ENCODE peak calls at places on chromosomes 13 and 19, in seven cellular contexts. J is MM.1S, X is heart left ventricle, D is tibial nerve, N is lung, B is adrenal gland, A is left ventricle myocardium inferior. H is an unnamed sample.
A peak's percentile ranks its signal among the peaks of the same experiment; 100 is the strongest.

GRCh38 chr13:84843368-84843767 is 955.9 kb downstream of the SLITRK6 start:
- DNase-seq in D (no peak), B (no peak), N (no peak), J (no peak), A (no peak), X (no peak), H (no peak)

GRCh38 chr19:3642987-3643386 is 16.4 kb upstream of the CACTIN start:
- DNase-seq in A (no peak), D (no peak), B (no peak), N (no peak), X (no peak), J (no peak), H (peak; percentile 36)

GRCh38 chr19:51359294-51359693 is 6.9 kb downstream of the ETFB start:
- DNase-seq in J (no peak), B (no peak), A (no peak), N (no peak), X (no peak), D (no peak), H (no peak)

GRCh38 chr19:51808333-51808986 is 13.5 kb downstream of the FPR3 start:
- DNase-seq in D (no peak), A (no peak), J (no peak), N (no peak), B (no peak), X (no peak), H (no peak)

GRCh38 chr13:43448605-43449004 is 338.2 kb downstream of the ENOX1 start:
- DNase-seq in X (no peak), J (no peak), B (no peak), N (no peak), D (no peak), A (no peak), H (no peak)

GRCh38 chr19:51976852-51977251 is 9.8 kb downstream of the ZNF350 start:
- DNase-seq in N (no peak), D (no peak), A (no peak), B (no peak), J (no peak), X (no peak), H (no peak)

GRCh38 chr19:17340302-17340870 is 3.0 kb downstream of the GTPBP3 start:
- DNase-seq in A (no peak), N (no peak), X (no peak), D (peak; percentile 51), B (peak; percentile 93), J (no peak), H (peak; percentile 59)

GRCh38 chr19:33736158-33736557 is 60.5 kb upstream of the KCTD15 start:
- DNase-seq in J (no peak), X (no peak), N (no peak), B (no peak), D (no peak), A (no peak), H (no peak)

GRCh38 chr19:58543826-58544590 is at the start of gene TRIM28:
- DNase-seq in B (peak; percentile 99), J (peak; percentile 97), N (peak; percentile 99), A (peak; percentile 98), D (peak; percentile 95), X (peak; percentile 99), H (peak; percentile 99)

GRCh38 chr19:52343548-52343947 is 7.5 kb downstream of the ZNF610 start:
- DNase-seq in D (no peak), B (peak; percentile 88), A (peak; percentile 20), N (peak; percentile 46), J (peak; percentile 15), X (peak; percentile 50), H (peak; percentile 45)

GRCh38 chr13:112726018-112726767 is 36.4 kb downstream of the ATP11A start:
- DNase-seq in X (no peak), B (no peak), J (no peak), A (no peak), N (no peak), D (no peak), H (no peak)

GRCh38 chr19:14378890-14379289 is 2.4 kb upstream of the ADGRE5 start:
- DNase-seq in D (no peak), N (no peak), J (no peak), A (no peak), B (no peak), X (no peak), H (no peak)

GRCh38 chr19:57587529-57587928 is 3.6 kb downstream of the ZIK1 start:
- DNase-seq in X (no peak), B (no peak), J (no peak), N (no peak), A (no peak), D (no peak), H (no peak)

GRCh38 chr13:35882722-35883497 is 248.3 kb downstream of the DCLK1 start:
- DNase-seq in B (no peak), D (no peak), N (peak; percentile 24), X (no peak), A (no peak), J (no peak), H (no peak)

GRCh38 chr19:50975766-50976165 is 6.4 kb upstream of the KLK6 start:
- DNase-seq in N (peak; percentile 33), J (no peak), D (no peak), A (no peak), B (no peak), X (no peak), H (no peak)

GRCh38 chr19:58170860-58171259 is 12.0 kb upstream of the ZNF274 start:
- DNase-seq in D (no peak), N (no peak), X (no peak), J (no peak), B (no peak), A (no peak), H (no peak)

GRCh38 chr13:92842145-92842544 is 384.5 kb upstream of the GPC6 start:
- DNase-seq in B (no peak), D (no peak), X (no peak), N (no peak), A (no peak), J (no peak), H (no peak)

GRCh38 chr19:3358392-3358918 is 7.9 kb upstream of the NFIC start:
- DNase-seq in B (no peak), N (no peak), A (no peak), D (no peak), J (no peak), X (no peak), H (no peak)

GRCh38 chr13:68185767-68186166 is 955.6 kb upstream of the PCDH9 start:
- DNase-seq in X (no peak), D (no peak), N (no peak), B (no peak), J (peak; percentile 46), A (no peak), H (no peak)

GRCh38 chr19:1163934-1164683 is 10.0 kb downstream of the SBNO2 start:
- DNase-seq in D (no peak), A (no peak), X (no peak), N (no peak), B (no peak), J (no peak), H (no peak)

GRCh38 chr19:5038631-5039271 is 69.8 kb downstream of the KDM4B start:
- DNase-seq in J (no peak), D (no peak), N (no peak), B (no peak), A (no peak), X (no peak), H (peak; percentile 31)

GRCh38 chr13:113078895-113079720 is 26.5 kb upstream of the F7 start:
- DNase-seq in B (no peak), N (no peak), D (no peak), X (no peak), J (no peak), A (no peak), H (no peak)

GRCh38 chr19:11171144-11171543 is 15.6 kb upstream of the SPC24 start:
- DNase-seq in J (no peak), N (no peak), A (no peak), X (no peak), B (peak; percentile 79), D (no peak), H (no peak)

GRCh38 chr19:46825731-46826055 is 25.0 kb downstream of the AP2S1 start:
- DNase-seq in B (no peak), J (no peak), A (no peak), X (no peak), D (no peak), N (no peak), H (no peak)

GRCh38 chr13:70173236-70173959 is 65.1 kb upstream of the KLHL1 start:
- DNase-seq in J (no peak), D (no peak), X (no peak), A (no peak), N (no peak), B (no peak), H (no peak)

GRCh38 chr19:6767081-6767356 is 216 bp downstream of the SH2D3A start:
- DNase-seq in D (no peak), B (no peak), A (no peak), X (no peak), J (peak; percentile 71), N (no peak), H (peak; percentile 72)

GRCh38 chr13:26899153-26899552 is 138.6 kb upstream of the GPR12 start:
- DNase-seq in N (no peak), X (no peak), A (no peak), J (no peak), D (no peak), B (no peak), H (no peak)

GRCh38 chr19:42068361-42068755 is 1.6 kb downstream of the GRIK5 start:
- DNase-seq in D (no peak), J (no peak), A (no peak), X (no peak), B (no peak), N (no peak), H (no peak)
- H3K4me3 ChIP-seq in D (peak overlapping the region; percentile 53), J (no peak overlapping the region), A (peak overlapping the region; percentile 59), X (no peak overlapping the region), B (no peak overlapping the region), N (no peak overlapping the region), H (no peak overlapping the region)

GRCh38 chr13:62779146-62779545 is 1363.5 kb upstream of the PCDH20 start:
- DNase-seq in A (no peak), D (no peak), B (no peak), N (no peak), X (no peak), J (no peak), H (no peak)
- TF ChIP-seq CTCF in A (no peak), D (no peak), B (no peak), N (no peak), X (no peak), J (no peak), H (no peak)

GRCh38 chr13:49635599-49636433 is 7.5 kb downstream of the ARL11 start:
- DNase-seq in X (no peak), J (no peak), B (peak; percentile 79), D (no peak), N (no peak), A (no peak), H (peak; percentile 61)
- H3K4me3 ChIP-seq in X (peak overlapping the region; percentile 51), J (no peak overlapping the region), B (peak overlapping the region; percentile 31), D (peak overlapping the region; percentile 39), N (no peak overlapping the region), A (peak overlapping the region; percentile 48), H (no peak overlapping the region)

DNA sequence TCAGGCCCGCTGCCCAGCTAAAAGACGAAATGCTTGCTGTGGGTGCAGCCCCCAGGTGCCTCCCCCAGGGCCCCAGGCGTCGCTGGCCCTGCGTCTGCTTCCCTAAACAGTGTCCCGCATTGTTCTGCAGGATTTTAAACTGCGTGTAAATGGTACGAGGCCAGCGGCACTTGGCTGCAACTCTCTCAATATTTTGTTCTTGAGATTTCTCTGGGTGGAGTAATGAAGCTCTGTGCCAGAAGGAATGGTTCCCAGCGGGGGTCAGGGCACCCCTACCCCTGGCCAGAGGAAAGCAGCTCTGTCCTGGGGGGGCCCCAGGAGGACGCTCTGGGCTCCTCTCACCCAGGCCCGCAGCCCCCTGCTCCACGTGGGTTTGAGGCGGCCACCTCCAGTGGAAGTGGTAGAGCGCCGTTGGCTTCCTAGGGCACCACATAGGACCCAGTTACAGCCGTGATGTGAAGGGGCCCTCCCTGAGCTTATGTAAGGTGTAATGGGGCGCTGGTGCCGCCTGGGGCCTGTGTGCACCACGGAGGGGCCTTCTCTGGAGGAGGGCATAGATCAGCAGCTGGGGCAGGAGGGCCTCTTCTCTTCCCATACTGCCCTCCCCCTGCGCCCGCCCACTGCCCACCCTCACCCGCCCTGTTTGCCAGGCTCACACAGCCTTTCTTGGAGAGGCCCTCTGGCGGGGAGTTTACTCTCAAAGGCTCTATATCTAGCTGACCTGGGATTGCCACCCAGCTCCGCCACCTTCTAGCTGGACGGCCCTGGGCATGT is 19.8 kb downstream of the PAK4 start:
- DNase-seq in X (no peak), A (no peak), N (no peak), J (no peak), D (no peak), B (no peak), H (no peak)
- TF ChIP-seq CTCF in X (no peak), A (peak; percentile 24), N (no peak), J (no peak), D (no peak), B (no peak), H (no peak)